ENCODE peak calls at places on chromosome 15, in five cellular contexts. One of them, this sample, is unnamed.

GRCh38 chr15:34709866-34710265 is 44.9 kb downstream of the GJD2 start:
- DNase-seq in HCT116: no peak
- DNase-seq in H1: no peak
- DNase-seq in HepG2: no peak
- DNase-seq in GM12878: no peak
- DNase-seq in this sample: no peak

GRCh38 chr15:57138260-57138895 is 219.9 kb downstream of the TCF12 start:
- DNase-seq in HCT116: peak; percentile 33
- DNase-seq in H1: no peak
- DNase-seq in GM12878: no peak
- DNase-seq in HepG2: peak; percentile 34
- DNase-seq in this sample: peak; percentile 68

GRCh38 chr15:52183562-52184173 is 7.5 kb downstream of the GNB5 start:
- DNase-seq in HepG2: no peak
- DNase-seq in HCT116: no peak
- DNase-seq in H1: peak; percentile 77
- DNase-seq in GM12878: no peak
- DNase-seq in this sample: no peak

GRCh38 chr15:64865998-64866520 is 24.3 kb downstream of the PLEKHO2 start:
- DNase-seq in GM12878: no peak
- DNase-seq in HepG2: no peak
- DNase-seq in H1: no peak
- DNase-seq in HCT116: no peak
- DNase-seq in this sample: peak; percentile 97

GRCh38 chr15:41546846-41547786 is 3.1 kb upstream of the RPAP1 start:
- DNase-seq in HCT116: peak; percentile 33
- DNase-seq in HepG2: no peak
- DNase-seq in GM12878: no peak
- DNase-seq in H1: no peak
- DNase-seq in this sample: no peak

GRCh38 chr15:99249270-99249817 is at the start of gene TTC23:
- DNase-seq in GM12878: no peak
- DNase-seq in HCT116: peak; percentile 85
- DNase-seq in H1: peak; percentile 48
- DNase-seq in HepG2: peak; percentile 65
- DNase-seq in this sample: peak; percentile 58

GRCh38 chr15:28892789-28893610 is 7.2 kb downstream of the APBA2 start:
- DNase-seq in H1: no peak
- DNase-seq in HCT116: no peak
- DNase-seq in GM12878: no peak
- DNase-seq in HepG2: no peak
- DNase-seq in this sample: no peak

GRCh38 chr15:61299060-61299763 is 70.1 kb upstream of the RORA start:
- DNase-seq in HepG2: no peak
- DNase-seq in H1: no peak
- DNase-seq in HCT116: no peak
- DNase-seq in GM12878: no peak
- DNase-seq in this sample: no peak

GRCh38 chr15:41653760-41654159 is 6.4 kb upstream of the MGA start:
- DNase-seq in HepG2: no peak
- DNase-seq in HCT116: no peak
- DNase-seq in H1: no peak
- DNase-seq in GM12878: no peak
- DNase-seq in this sample: no peak

GRCh38 chr15:60799885-60800728 is 321.2 kb upstream of the ICE2 start:
- DNase-seq in HepG2: no peak
- DNase-seq in GM12878: no peak
- DNase-seq in HCT116: no peak
- DNase-seq in H1: no peak
- DNase-seq in this sample: no peak

DNA sequence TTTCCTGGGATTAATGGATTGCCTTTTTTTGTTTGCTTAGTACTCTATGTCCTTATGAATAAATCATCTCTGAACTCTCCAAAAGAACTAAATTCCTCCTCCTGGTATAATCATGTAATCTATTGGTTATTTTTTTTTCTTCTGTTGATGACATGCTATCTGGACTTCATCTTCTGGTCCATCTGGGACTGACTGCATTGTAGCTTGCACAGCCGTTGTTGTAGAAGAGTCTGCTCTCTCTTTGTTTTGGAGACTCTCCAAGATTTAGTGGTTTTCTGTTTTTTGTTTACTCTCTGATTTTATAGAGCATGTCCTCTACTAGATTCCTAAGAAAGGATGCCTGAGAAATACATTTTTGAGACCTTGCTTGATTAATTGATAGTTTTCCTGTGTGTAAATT is 19.1 kb downstream of the IREB2 start:
- DNase-seq in HCT116: no peak
- DNase-seq in HepG2: no peak
- DNase-seq in GM12878: no peak
- DNase-seq in H1: no peak
- DNase-seq in this sample: no peak
- TF ChIP-seq YY1 in HCT116: no peak
- TF ChIP-seq YY1 in HepG2: no peak
- TF ChIP-seq YY1 in GM12878: no peak
- TF ChIP-seq YY1 in H1: no peak
- TF ChIP-seq YY1 in this sample: no peak

GRCh38 chr15:40084657-40085056 is 24.0 kb downstream of the BMF start:
- DNase-seq in HCT116: no peak
- DNase-seq in H1: no peak
- DNase-seq in HepG2: no peak
- DNase-seq in GM12878: no peak
- DNase-seq in this sample: no peak
- TF ChIP-seq ZNF274 in HCT116: no peak
- TF ChIP-seq ZNF274 in H1: no peak
- TF ChIP-seq ZNF274 in HepG2: no peak
- TF ChIP-seq ZNF274 in GM12878: no peak
- TF ChIP-seq ZNF274 in this sample: no peak

DNA sequence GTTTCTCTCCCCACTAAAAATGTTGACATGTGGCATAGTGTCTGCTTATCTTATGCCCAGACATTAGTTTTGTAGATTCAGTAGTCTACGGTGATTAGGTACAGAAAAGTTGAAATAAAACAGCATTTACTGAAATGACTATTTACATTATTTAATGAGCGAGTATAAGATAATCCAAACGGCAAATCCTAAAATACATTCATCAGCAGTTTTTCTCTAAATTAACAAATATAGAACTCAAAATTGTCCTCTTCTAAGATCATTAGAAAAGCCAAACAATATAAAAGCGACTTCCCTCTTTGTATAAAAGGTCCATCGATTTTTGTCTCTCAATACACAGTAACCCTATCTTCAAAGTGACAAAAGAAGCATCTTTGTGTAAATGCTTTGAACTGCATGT is 480.7 kb upstream of the DPH6 start:
- DNase-seq in GM12878: no peak
- DNase-seq in HepG2: no peak
- DNase-seq in HCT116: no peak
- DNase-seq in H1: no peak
- DNase-seq in this sample: no peak
- TF ChIP-seq YY1 in GM12878: no peak
- TF ChIP-seq YY1 in HepG2: no peak
- TF ChIP-seq YY1 in HCT116: no peak
- TF ChIP-seq YY1 in H1: no peak
- TF ChIP-seq YY1 in this sample: no peak

GRCh38 chr15:91780387-91780786 is 73.1 kb upstream of the SLCO3A1 start:
- DNase-seq in GM12878: no peak
- DNase-seq in HCT116: no peak
- DNase-seq in HepG2: no peak
- DNase-seq in H1: no peak
- DNase-seq in this sample: no peak

GRCh38 chr15:91783451-91783850 is 70.1 kb upstream of the SLCO3A1 start:
- DNase-seq in HepG2: no peak
- DNase-seq in H1: no peak
- DNase-seq in HCT116: no peak
- DNase-seq in GM12878: no peak
- DNase-seq in this sample: no peak

GRCh38 chr15:91783001-91783400 is 70.5 kb upstream of the SLCO3A1 start:
- DNase-seq in HCT116: no peak
- DNase-seq in H1: no peak
- DNase-seq in HepG2: no peak
- DNase-seq in GM12878: no peak
- DNase-seq in this sample: no peak

GRCh38 chr15:91779960-91780359 is 73.5 kb upstream of the SLCO3A1 start:
- DNase-seq in GM12878: no peak
- DNase-seq in H1: no peak
- DNase-seq in HepG2: no peak
- DNase-seq in HCT116: no peak
- DNase-seq in this sample: no peak

DNA sequence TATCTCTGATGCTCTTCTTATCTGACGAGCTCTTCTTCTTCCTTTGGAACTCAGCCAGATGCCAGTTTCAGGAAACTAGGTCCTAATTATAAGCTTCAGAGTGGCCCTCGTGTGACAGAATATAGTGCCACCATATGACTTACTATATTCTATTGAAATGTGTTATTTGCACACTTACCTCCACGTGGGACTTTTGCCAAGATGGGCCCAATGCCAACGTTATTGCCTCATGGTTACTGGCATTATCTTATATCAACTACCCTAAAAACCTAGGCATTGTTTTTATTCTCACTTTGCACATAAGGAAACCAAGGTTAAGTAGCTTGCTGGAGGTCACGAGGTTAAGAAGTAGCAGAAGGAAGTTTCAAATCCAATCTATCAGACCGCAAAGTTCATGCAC is 71.3 kb upstream of the SLCO3A1 start:
- DNase-seq in HepG2: no peak
- DNase-seq in H1: no peak
- DNase-seq in GM12878: no peak
- DNase-seq in HCT116: no peak
- DNase-seq in this sample: no peak
- TF ChIP-seq ZNF274 in HepG2: no peak
- TF ChIP-seq ZNF274 in H1: no peak
- TF ChIP-seq ZNF274 in GM12878: no peak
- TF ChIP-seq ZNF274 in HCT116: no peak
- TF ChIP-seq ZNF274 in this sample: no peak

GRCh38 chr15:45307230-45307924 is 55.3 kb downstream of the SLC28A2 start:
- DNase-seq in HCT116: peak; percentile 32
- DNase-seq in GM12878: peak; percentile 31
- DNase-seq in H1: no peak
- DNase-seq in HepG2: peak; percentile 53
- DNase-seq in this sample: no peak
- TF ChIP-seq YY1 in HCT116: no peak
- TF ChIP-seq YY1 in GM12878: no peak
- TF ChIP-seq YY1 in H1: no peak
- TF ChIP-seq YY1 in HepG2: no peak
- TF ChIP-seq YY1 in this sample: no peak

This sample was measured in NT2/D1.